ENCODE peak calls at places on chromosomes 6 and 20, in six cellular contexts. One of them, this sample, is unnamed.

GRCh38 chr6:167680605-167681149 is 146.0 kb upstream of the AFDN start:
- DNase-seq in A673: no peak
- DNase-seq in stimulated activated CD8-positive, alpha-beta memory T cell treated with anti-CD3 and anti-CD28 coated beads, Interleukin-12 subunit alpha, Interleukin-12 subunit beta, amount 100 ng/mL, for 4 hours: no peak
- DNase-seq in HuH-7.5: no peak
- DNase-seq in activated CD8-positive, alpha-beta memory T cell treated with anti-CD3 and anti-CD28 coated beads, Interleukin-2, amount 50 U/mL, for 4 hours: no peak
- DNase-seq in adrenal gland: no peak
- DNase-seq in this sample: no peak

GRCh38 chr6:106097368-106098231 is 11.5 kb downstream of the PRDM1 start:
- DNase-seq in A673: peak
- DNase-seq in HuH-7.5: no peak
- DNase-seq in activated CD8-positive, alpha-beta memory T cell treated with anti-CD3 and anti-CD28 coated beads, Interleukin-2, amount 50 U/mL, for 4 hours: no peak
- DNase-seq in stimulated activated CD8-positive, alpha-beta memory T cell treated with anti-CD3 and anti-CD28 coated beads, Interleukin-12 subunit alpha, Interleukin-12 subunit beta, amount 100 ng/mL, for 4 hours: no peak
- DNase-seq in adrenal gland: no peak
- DNase-seq in this sample: peak

GRCh38 chr20:63178889-63179751 is 36.8 kb downstream of the YTHDF1 start:
- DNase-seq in adrenal gland: no peak
- DNase-seq in activated CD8-positive, alpha-beta memory T cell treated with anti-CD3 and anti-CD28 coated beads, Interleukin-2, amount 50 U/mL, for 4 hours: peak
- DNase-seq in stimulated activated CD8-positive, alpha-beta memory T cell treated with anti-CD3 and anti-CD28 coated beads, Interleukin-12 subunit alpha, Interleukin-12 subunit beta, amount 100 ng/mL, for 4 hours: peak
- DNase-seq in HuH-7.5: peak
- DNase-seq in A673: peak
- DNase-seq in this sample: peak

GRCh38 chr6:89581669-89582068 is 56.9 kb downstream of the LYRM2 start:
- DNase-seq in A673: no peak
- DNase-seq in activated CD8-positive, alpha-beta memory T cell treated with anti-CD3 and anti-CD28 coated beads, Interleukin-2, amount 50 U/mL, for 4 hours: no peak
- DNase-seq in stimulated activated CD8-positive, alpha-beta memory T cell treated with anti-CD3 and anti-CD28 coated beads, Interleukin-12 subunit alpha, Interleukin-12 subunit beta, amount 100 ng/mL, for 4 hours: no peak
- DNase-seq in HuH-7.5: no peak
- DNase-seq in adrenal gland: no peak
- DNase-seq in this sample: no peak

GRCh38 chr6:56760842-56761241 is 118.2 kb upstream of the DST start:
- DNase-seq in A673: no peak
- DNase-seq in HuH-7.5: no peak
- DNase-seq in activated CD8-positive, alpha-beta memory T cell treated with anti-CD3 and anti-CD28 coated beads, Interleukin-2, amount 50 U/mL, for 4 hours: no peak
- DNase-seq in adrenal gland: no peak
- DNase-seq in stimulated activated CD8-positive, alpha-beta memory T cell treated with anti-CD3 and anti-CD28 coated beads, Interleukin-12 subunit alpha, Interleukin-12 subunit beta, amount 100 ng/mL, for 4 hours: no peak
- DNase-seq in this sample: no peak

GRCh38 chr20:50762435-50763201 is 31.2 kb downstream of the PARD6B start:
- DNase-seq in HuH-7.5: no peak
- DNase-seq in activated CD8-positive, alpha-beta memory T cell treated with anti-CD3 and anti-CD28 coated beads, Interleukin-2, amount 50 U/mL, for 4 hours: no peak
- DNase-seq in adrenal gland: peak
- DNase-seq in A673: no peak
- DNase-seq in stimulated activated CD8-positive, alpha-beta memory T cell treated with anti-CD3 and anti-CD28 coated beads, Interleukin-12 subunit alpha, Interleukin-12 subunit beta, amount 100 ng/mL, for 4 hours: no peak
- DNase-seq in this sample: no peak

GRCh38 chr20:36575066-36575743 is 1.8 kb downstream of the TGIF2 start:
- DNase-seq in activated CD8-positive, alpha-beta memory T cell treated with anti-CD3 and anti-CD28 coated beads, Interleukin-2, amount 50 U/mL, for 4 hours: no peak
- DNase-seq in stimulated activated CD8-positive, alpha-beta memory T cell treated with anti-CD3 and anti-CD28 coated beads, Interleukin-12 subunit alpha, Interleukin-12 subunit beta, amount 100 ng/mL, for 4 hours: no peak
- DNase-seq in HuH-7.5: peak
- DNase-seq in adrenal gland: peak
- DNase-seq in A673: peak
- DNase-seq in this sample: no peak

GRCh38 chr6:155448823-155449789 is 6.5 kb downstream of the NOX3 start:
- DNase-seq in stimulated activated CD8-positive, alpha-beta memory T cell treated with anti-CD3 and anti-CD28 coated beads, Interleukin-12 subunit alpha, Interleukin-12 subunit beta, amount 100 ng/mL, for 4 hours: no peak
- DNase-seq in A673: peak
- DNase-seq in activated CD8-positive, alpha-beta memory T cell treated with anti-CD3 and anti-CD28 coated beads, Interleukin-2, amount 50 U/mL, for 4 hours: no peak
- DNase-seq in HuH-7.5: no peak
- DNase-seq in adrenal gland: peak
- DNase-seq in this sample: no peak

GRCh38 chr20:29689411-29690225 is 1567.8 kb upstream of the DEFB115 start:
- DNase-seq in HuH-7.5: no peak
- DNase-seq in adrenal gland: no peak
- DNase-seq in activated CD8-positive, alpha-beta memory T cell treated with anti-CD3 and anti-CD28 coated beads, Interleukin-2, amount 50 U/mL, for 4 hours: peak
- DNase-seq in stimulated activated CD8-positive, alpha-beta memory T cell treated with anti-CD3 and anti-CD28 coated beads, Interleukin-12 subunit alpha, Interleukin-12 subunit beta, amount 100 ng/mL, for 4 hours: no peak
- DNase-seq in A673: peak
- DNase-seq in this sample: peak

GRCh38 chr20:58523916-58524315 is 8.7 kb upstream of the APCDD1L start:
- DNase-seq in HuH-7.5: no peak
- DNase-seq in stimulated activated CD8-positive, alpha-beta memory T cell treated with anti-CD3 and anti-CD28 coated beads, Interleukin-12 subunit alpha, Interleukin-12 subunit beta, amount 100 ng/mL, for 4 hours: no peak
- DNase-seq in adrenal gland: peak
- DNase-seq in A673: peak
- DNase-seq in activated CD8-positive, alpha-beta memory T cell treated with anti-CD3 and anti-CD28 coated beads, Interleukin-2, amount 50 U/mL, for 4 hours: no peak
- DNase-seq in this sample: no peak

GRCh38 chr20:59566631-59567524 is 37.5 kb upstream of the PHACTR3 start:
- DNase-seq in HuH-7.5: peak
- DNase-seq in stimulated activated CD8-positive, alpha-beta memory T cell treated with anti-CD3 and anti-CD28 coated beads, Interleukin-12 subunit alpha, Interleukin-12 subunit beta, amount 100 ng/mL, for 4 hours: no peak
- DNase-seq in adrenal gland: no peak
- DNase-seq in activated CD8-positive, alpha-beta memory T cell treated with anti-CD3 and anti-CD28 coated beads, Interleukin-2, amount 50 U/mL, for 4 hours: no peak
- DNase-seq in A673: no peak
- DNase-seq in this sample: no peak

GRCh38 chr6:161273356-161273751 is 507 bp downstream of the AGPAT4 start:
- DNase-seq in A673: peak
- DNase-seq in adrenal gland: no peak
- DNase-seq in activated CD8-positive, alpha-beta memory T cell treated with anti-CD3 and anti-CD28 coated beads, Interleukin-2, amount 50 U/mL, for 4 hours: peak
- DNase-seq in stimulated activated CD8-positive, alpha-beta memory T cell treated with anti-CD3 and anti-CD28 coated beads, Interleukin-12 subunit alpha, Interleukin-12 subunit beta, amount 100 ng/mL, for 4 hours: no peak
- DNase-seq in HuH-7.5: no peak
- DNase-seq in this sample: peak

GRCh38 chr6:105646391-105646867 is 243.5 kb upstream of the PREP start:
- DNase-seq in adrenal gland: no peak
- DNase-seq in stimulated activated CD8-positive, alpha-beta memory T cell treated with anti-CD3 and anti-CD28 coated beads, Interleukin-12 subunit alpha, Interleukin-12 subunit beta, amount 100 ng/mL, for 4 hours: no peak
- DNase-seq in activated CD8-positive, alpha-beta memory T cell treated with anti-CD3 and anti-CD28 coated beads, Interleukin-2, amount 50 U/mL, for 4 hours: no peak
- DNase-seq in A673: no peak
- DNase-seq in HuH-7.5: no peak
- DNase-seq in this sample: peak

GRCh38 chr20:36344517-36345132 is 38.5 kb downstream of the DLGAP4 start:
- DNase-seq in adrenal gland: peak
- DNase-seq in stimulated activated CD8-positive, alpha-beta memory T cell treated with anti-CD3 and anti-CD28 coated beads, Interleukin-12 subunit alpha, Interleukin-12 subunit beta, amount 100 ng/mL, for 4 hours: no peak
- DNase-seq in HuH-7.5: peak
- DNase-seq in activated CD8-positive, alpha-beta memory T cell treated with anti-CD3 and anti-CD28 coated beads, Interleukin-2, amount 50 U/mL, for 4 hours: no peak
- DNase-seq in A673: peak
- DNase-seq in this sample: no peak

GRCh38 chr20:63150911-63151531 is 64.9 kb downstream of the YTHDF1 start:
- DNase-seq in stimulated activated CD8-positive, alpha-beta memory T cell treated with anti-CD3 and anti-CD28 coated beads, Interleukin-12 subunit alpha, Interleukin-12 subunit beta, amount 100 ng/mL, for 4 hours: no peak
- DNase-seq in activated CD8-positive, alpha-beta memory T cell treated with anti-CD3 and anti-CD28 coated beads, Interleukin-2, amount 50 U/mL, for 4 hours: no peak
- DNase-seq in adrenal gland: no peak
- DNase-seq in A673: no peak
- DNase-seq in HuH-7.5: no peak
- DNase-seq in this sample: no peak

GRCh38 chr20:48880936-48881657 is 40.4 kb upstream of the ARFGEF2 start:
- DNase-seq in activated CD8-positive, alpha-beta memory T cell treated with anti-CD3 and anti-CD28 coated beads, Interleukin-2, amount 50 U/mL, for 4 hours: no peak
- DNase-seq in A673: no peak
- DNase-seq in stimulated activated CD8-positive, alpha-beta memory T cell treated with anti-CD3 and anti-CD28 coated beads, Interleukin-12 subunit alpha, Interleukin-12 subunit beta, amount 100 ng/mL, for 4 hours: no peak
- DNase-seq in adrenal gland: no peak
- DNase-seq in HuH-7.5: no peak
- DNase-seq in this sample: no peak

GRCh38 chr6:113594726-113595125 is 262.4 kb upstream of the MARCKS start:
- DNase-seq in stimulated activated CD8-positive, alpha-beta memory T cell treated with anti-CD3 and anti-CD28 coated beads, Interleukin-12 subunit alpha, Interleukin-12 subunit beta, amount 100 ng/mL, for 4 hours: no peak
- DNase-seq in A673: no peak
- DNase-seq in activated CD8-positive, alpha-beta memory T cell treated with anti-CD3 and anti-CD28 coated beads, Interleukin-2, amount 50 U/mL, for 4 hours: no peak
- DNase-seq in adrenal gland: no peak
- DNase-seq in HuH-7.5: no peak
- DNase-seq in this sample: no peak

GRCh38 chr20:23419995-23420901 is 1.0 kb downstream of the NAPB start:
- DNase-seq in activated CD8-positive, alpha-beta memory T cell treated with anti-CD3 and anti-CD28 coated beads, Interleukin-2, amount 50 U/mL, for 4 hours: peak
- DNase-seq in A673: peak
- DNase-seq in adrenal gland: peak
- DNase-seq in stimulated activated CD8-positive, alpha-beta memory T cell treated with anti-CD3 and anti-CD28 coated beads, Interleukin-12 subunit alpha, Interleukin-12 subunit beta, amount 100 ng/mL, for 4 hours: peak
- DNase-seq in HuH-7.5: no peak
- DNase-seq in this sample: peak

GRCh38 chr20:8854566-8854965 is 214.3 kb upstream of the PLCB4 start:
- DNase-seq in adrenal gland: peak
- DNase-seq in A673: peak
- DNase-seq in HuH-7.5: no peak
- DNase-seq in stimulated activated CD8-positive, alpha-beta memory T cell treated with anti-CD3 and anti-CD28 coated beads, Interleukin-12 subunit alpha, Interleukin-12 subunit beta, amount 100 ng/mL, for 4 hours: no peak
- DNase-seq in activated CD8-positive, alpha-beta memory T cell treated with anti-CD3 and anti-CD28 coated beads, Interleukin-2, amount 50 U/mL, for 4 hours: no peak
- DNase-seq in this sample: no peak

GRCh38 chr6:36603222-36604089 is 9.3 kb downstream of the SRSF3 start:
- DNase-seq in adrenal gland: no peak
- DNase-seq in HuH-7.5: no peak
- DNase-seq in activated CD8-positive, alpha-beta memory T cell treated with anti-CD3 and anti-CD28 coated beads, Interleukin-2, amount 50 U/mL, for 4 hours: no peak
- DNase-seq in stimulated activated CD8-positive, alpha-beta memory T cell treated with anti-CD3 and anti-CD28 coated beads, Interleukin-12 subunit alpha, Interleukin-12 subunit beta, amount 100 ng/mL, for 4 hours: no peak
- DNase-seq in A673: no peak
- DNase-seq in this sample: no peak

GRCh38 chr6:30481213-30481964 is 7.9 kb upstream of the HLA-E start:
- DNase-seq in activated CD8-positive, alpha-beta memory T cell treated with anti-CD3 and anti-CD28 coated beads, Interleukin-2, amount 50 U/mL, for 4 hours: no peak
- DNase-seq in adrenal gland: no peak
- DNase-seq in A673: no peak
- DNase-seq in HuH-7.5: no peak
- DNase-seq in stimulated activated CD8-positive, alpha-beta memory T cell treated with anti-CD3 and anti-CD28 coated beads, Interleukin-12 subunit alpha, Interleukin-12 subunit beta, amount 100 ng/mL, for 4 hours: no peak
- DNase-seq in this sample: no peak

GRCh38 chr6:54299542-54300269 is 8.5 kb upstream of the TINAG start:
- DNase-seq in activated CD8-positive, alpha-beta memory T cell treated with anti-CD3 and anti-CD28 coated beads, Interleukin-2, amount 50 U/mL, for 4 hours: no peak
- DNase-seq in stimulated activated CD8-positive, alpha-beta memory T cell treated with anti-CD3 and anti-CD28 coated beads, Interleukin-12 subunit alpha, Interleukin-12 subunit beta, amount 100 ng/mL, for 4 hours: no peak
- DNase-seq in HuH-7.5: no peak
- DNase-seq in A673: no peak
- DNase-seq in adrenal gland: no peak
- DNase-seq in this sample: no peak

GRCh38 chr6:108793449-108794134 is 54.6 kb upstream of the ARMC2 start:
- DNase-seq in HuH-7.5: peak
- DNase-seq in activated CD8-positive, alpha-beta memory T cell treated with anti-CD3 and anti-CD28 coated beads, Interleukin-2, amount 50 U/mL, for 4 hours: no peak
- DNase-seq in stimulated activated CD8-positive, alpha-beta memory T cell treated with anti-CD3 and anti-CD28 coated beads, Interleukin-12 subunit alpha, Interleukin-12 subunit beta, amount 100 ng/mL, for 4 hours: no peak
- DNase-seq in A673: no peak
- DNase-seq in adrenal gland: no peak
- DNase-seq in this sample: no peak

GRCh38 chr6:98054453-98054852 is 771.4 kb upstream of the MMS22L start:
- DNase-seq in activated CD8-positive, alpha-beta memory T cell treated with anti-CD3 and anti-CD28 coated beads, Interleukin-2, amount 50 U/mL, for 4 hours: no peak
- DNase-seq in adrenal gland: no peak
- DNase-seq in stimulated activated CD8-positive, alpha-beta memory T cell treated with anti-CD3 and anti-CD28 coated beads, Interleukin-12 subunit alpha, Interleukin-12 subunit beta, amount 100 ng/mL, for 4 hours: no peak
- DNase-seq in HuH-7.5: no peak
- DNase-seq in A673: peak
- DNase-seq in this sample: no peak

GRCh38 chr6:90285611-90286381 is 10.8 kb downstream of the BACH2 start:
- DNase-seq in stimulated activated CD8-positive, alpha-beta memory T cell treated with anti-CD3 and anti-CD28 coated beads, Interleukin-12 subunit alpha, Interleukin-12 subunit beta, amount 100 ng/mL, for 4 hours: peak
- DNase-seq in adrenal gland: peak
- DNase-seq in activated CD8-positive, alpha-beta memory T cell treated with anti-CD3 and anti-CD28 coated beads, Interleukin-2, amount 50 U/mL, for 4 hours: no peak
- DNase-seq in HuH-7.5: peak
- DNase-seq in A673: no peak
- DNase-seq in this sample: peak

GRCh38 chr6:141164042-141164748 is 968.5 kb upstream of the GJE1 start:
- DNase-seq in activated CD8-positive, alpha-beta memory T cell treated with anti-CD3 and anti-CD28 coated beads, Interleukin-2, amount 50 U/mL, for 4 hours: no peak
- DNase-seq in HuH-7.5: no peak
- DNase-seq in adrenal gland: no peak
- DNase-seq in A673: no peak
- DNase-seq in stimulated activated CD8-positive, alpha-beta memory T cell treated with anti-CD3 and anti-CD28 coated beads, Interleukin-12 subunit alpha, Interleukin-12 subunit beta, amount 100 ng/mL, for 4 hours: no peak
- DNase-seq in this sample: no peak

GRCh38 chr6:127566671-127567070 is 10.3 kb upstream of the C6orf58 start:
- DNase-seq in activated CD8-positive, alpha-beta memory T cell treated with anti-CD3 and anti-CD28 coated beads, Interleukin-2, amount 50 U/mL, for 4 hours: no peak
- DNase-seq in HuH-7.5: no peak
- DNase-seq in adrenal gland: no peak
- DNase-seq in stimulated activated CD8-positive, alpha-beta memory T cell treated with anti-CD3 and anti-CD28 coated beads, Interleukin-12 subunit alpha, Interleukin-12 subunit beta, amount 100 ng/mL, for 4 hours: no peak
- DNase-seq in A673: no peak
- DNase-seq in this sample: no peak

GRCh38 chr6:164409309-164410009 is 899.9 kb downstream of the C6orf118 start:
- DNase-seq in A673: no peak
- DNase-seq in adrenal gland: no peak
- DNase-seq in HuH-7.5: no peak
- DNase-seq in activated CD8-positive, alpha-beta memory T cell treated with anti-CD3 and anti-CD28 coated beads, Interleukin-2, amount 50 U/mL, for 4 hours: no peak
- DNase-seq in stimulated activated CD8-positive, alpha-beta memory T cell treated with anti-CD3 and anti-CD28 coated beads, Interleukin-12 subunit alpha, Interleukin-12 subunit beta, amount 100 ng/mL, for 4 hours: no peak
- DNase-seq in this sample: no peak

GRCh38 chr6:142374090-142374783 is 72.4 kb downstream of the ADGRG6 start:
- DNase-seq in A673: no peak
- DNase-seq in stimulated activated CD8-positive, alpha-beta memory T cell treated with anti-CD3 and anti-CD28 coated beads, Interleukin-12 subunit alpha, Interleukin-12 subunit beta, amount 100 ng/mL, for 4 hours: no peak
- DNase-seq in adrenal gland: no peak
- DNase-seq in activated CD8-positive, alpha-beta memory T cell treated with anti-CD3 and anti-CD28 coated beads, Interleukin-2, amount 50 U/mL, for 4 hours: no peak
- DNase-seq in HuH-7.5: no peak
- DNase-seq in this sample: no peak

GRCh38 chr6:133953634-133954415 is 801 bp downstream of the TBPL1 start:
- DNase-seq in A673: no peak
- DNase-seq in HuH-7.5: no peak
- DNase-seq in adrenal gland: no peak
- DNase-seq in stimulated activated CD8-positive, alpha-beta memory T cell treated with anti-CD3 and anti-CD28 coated beads, Interleukin-12 subunit alpha, Interleukin-12 subunit beta, amount 100 ng/mL, for 4 hours: no peak
- DNase-seq in activated CD8-positive, alpha-beta memory T cell treated with anti-CD3 and anti-CD28 coated beads, Interleukin-2, amount 50 U/mL, for 4 hours: no peak
- DNase-seq in this sample: no peak